ENCODE peak calls at places on chromosomes 16 and 17, in five cellular contexts. K, E, C, P and J are unnamed samples.

GRCh38 chr16:83615553-83615952 is 192.2 kb upstream of the HSBP1 start:
- DNase-seq in K (peak), E (no peak), C (no peak), P (no peak), J (no peak)

GRCh38 chr16:11016993-11017392 is 72.6 kb downstream of the CLEC16A start:
- DNase-seq in P (no peak), K (peak), C (peak), E (peak), J (no peak)

GRCh38 chr17:6244796-6245195 is 174.6 kb downstream of the WSCD1 start:
- DNase-seq in K (no peak), C (no peak), E (no peak), P (no peak), J (no peak)

GRCh38 chr17:8986295-8986694 is 20.8 kb upstream of the PIK3R5 start:
- DNase-seq in P (no peak), K (no peak), C (no peak), E (no peak), J (no peak)

GRCh38 chr16:990516-991291 is 9.1 kb downstream of the SOX8 start:
- DNase-seq in K (no peak), C (no peak), E (no peak), P (no peak), J (no peak)

GRCh38 chr16:85783441-85783840 is 15.9 kb downstream of the EMC8 start:
- DNase-seq in E (no peak), P (no peak), C (no peak), K (no peak), J (no peak)

GRCh38 chr17:37438141-37438540 is 31.5 kb downstream of the TADA2A start:
- DNase-seq in P (no peak), C (no peak), E (no peak), K (no peak), J (no peak)

GRCh38 chr16:51057102-51057793 is 93.8 kb downstream of the SALL1 start:
- DNase-seq in K (no peak), E (no peak), C (no peak), P (no peak), J (no peak)

GRCh38 chr16:74035816-74036215 is 260.8 kb upstream of the PSMD7 start:
- DNase-seq in E (peak), P (peak), C (no peak), K (no peak), J (no peak)

GRCh38 chr17:42579794-42580551 is 2.4 kb upstream of the PSMC3IP start:
- DNase-seq in P (no peak), E (no peak), C (no peak), K (no peak), J (no peak)

GRCh38 chr16:21033707-21034106 is 116.9 kb downstream of the DNAH3 start:
- DNase-seq in E (no peak), K (no peak), P (no peak), C (no peak), J (no peak)

GRCh38 chr17:6712058-6712853 is 913 bp downstream of the SLC13A5 start:
- DNase-seq in C (no peak), K (peak), P (peak), E (no peak), J (peak)

GRCh38 chr16:85878875-85879274 is 20.1 kb upstream of the IRF8 start:
- DNase-seq in C (no peak), K (peak), E (no peak), P (no peak), J (no peak)

GRCh38 chr17:4802228-4802627 is at the start of gene C17orf114:
- DNase-seq in C (no peak), E (no peak), K (no peak), P (no peak), J (no peak)

GRCh38 chr17:2704031-2704889 is 7.3 kb downstream of the CLUH start:
- DNase-seq in P (peak), K (no peak), C (no peak), E (no peak), J (no peak)

GRCh38 chr17:38725066-38725465 is 5.1 kb upstream of the CISD3 start:
- DNase-seq in P (no peak), K (no peak), E (no peak), C (no peak), J (no peak)

GRCh38 chr16:15765880-15766279 is 90.9 kb downstream of the MYH11 start:
- DNase-seq in E (peak), C (no peak), P (peak), K (no peak), J (peak)

GRCh38 chr16:3496386-3496785 is 1.1 kb upstream of the C16orf90 start:
- DNase-seq in C (no peak), K (no peak), P (no peak), E (no peak), J (no peak)

GRCh38 chr16:66397736-66398433 is 29.2 kb upstream of the BEAN1 start:
- DNase-seq in K (no peak), E (no peak), P (no peak), C (no peak), J (no peak)

GRCh38 chr16:88881090-88881580 is 14.7 kb upstream of the PABPN1L start:
- DNase-seq in E (no peak), K (no peak), C (no peak), P (peak), J (no peak)

GRCh38 chr17:68515238-68515637 is 3.0 kb downstream of the PRKAR1A start:
- DNase-seq in E (no peak), K (peak), P (no peak), C (no peak), J (no peak)

GRCh38 chr16:11085025-11085485 is 140.7 kb downstream of the CLEC16A start:
- DNase-seq in E (no peak), P (no peak), C (no peak), K (peak), J (peak)

GRCh38 chr16:56425439-56425832 is at the start of gene AMFR:
- DNase-seq in C (peak), P (peak), K (peak), E (peak), J (peak)

GRCh38 chr17:17064322-17064721 is 22.1 kb downstream of the MPRIP start:
- DNase-seq in C (no peak), E (no peak), P (no peak), K (no peak), J (no peak)

GRCh38 chr17:35665662-35666061 is 65.8 kb upstream of the RASL10B start:
- DNase-seq in P (no peak), K (no peak), C (no peak), E (no peak), J (no peak)

GRCh38 chr16:30527635-30528178 is 1.3 kb upstream of the ZNF768 start:
- DNase-seq in C (no peak), K (no peak), P (no peak), E (no peak), J (no peak)

GRCh38 chr17:44636562-44636961 is 19.7 kb upstream of the MEIOC start:
- DNase-seq in K (peak), E (peak), P (no peak), C (no peak), J (no peak)
- TF ChIP-seq CTCF in K (peak), E (peak), P (no peak), C (no peak), J (peak)

DNA sequence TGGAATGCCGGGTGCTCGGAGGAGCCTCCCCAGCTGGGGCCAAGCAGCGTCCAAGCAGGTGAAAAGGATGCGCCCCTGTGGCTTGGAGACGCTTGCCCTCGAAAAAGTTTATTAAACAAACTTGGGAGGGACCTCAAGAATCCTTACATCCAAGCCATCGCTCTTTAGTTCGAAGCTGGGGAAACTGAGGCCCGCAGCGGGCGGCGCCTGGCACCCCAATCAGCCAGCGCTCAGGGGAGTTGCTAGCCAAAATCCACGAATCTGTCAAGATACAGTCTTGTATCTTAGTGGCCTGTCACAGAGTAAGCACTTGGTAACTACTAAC is 553 bp upstream of the B9D1 start:
- DNase-seq in K (no peak), P (no peak), E (no peak), C (no peak), J (no peak)
- TF ChIP-seq CTCF in K (no peak), P (no peak), E (no peak), C (peak), J (no peak)

GRCh38 chr17:78727057-78727456 is 55.0 kb downstream of the CYTH1 start:
- DNase-seq in C (no peak), E (no peak), P (no peak), K (no peak), J (no peak)

GRCh38 chr17:78728495-78728894 is 53.6 kb downstream of the CYTH1 start:
- DNase-seq in C (no peak), K (no peak), E (no peak), P (no peak), J (no peak)

GRCh38 chr17:78726471-78727010 is 55.5 kb downstream of the CYTH1 start:
- DNase-seq in E (no peak), K (no peak), P (no peak), C (no peak), J (no peak)

GRCh38 chr17:78729636-78730035 is 52.4 kb downstream of the CYTH1 start:
- DNase-seq in E (no peak), C (no peak), P (no peak), K (no peak), J (no peak)

GRCh38 chr17:78727476-78728229 is 54.4 kb downstream of the CYTH1 start:
- DNase-seq in K (no peak), C (no peak), P (no peak), E (no peak), J (no peak)
- TF ChIP-seq CTCF in K (no peak), C (no peak), P (no peak), E (no peak), J (no peak)

GRCh38 chr17:47877368-47878034 is 18.5 kb upstream of the SP2 start:
- DNase-seq in K (no peak), C (no peak), P (no peak), E (no peak), J (peak)
- TF ChIP-seq CTCF in K (no peak), C (no peak), P (no peak), E (no peak), J (no peak)

DNA sequence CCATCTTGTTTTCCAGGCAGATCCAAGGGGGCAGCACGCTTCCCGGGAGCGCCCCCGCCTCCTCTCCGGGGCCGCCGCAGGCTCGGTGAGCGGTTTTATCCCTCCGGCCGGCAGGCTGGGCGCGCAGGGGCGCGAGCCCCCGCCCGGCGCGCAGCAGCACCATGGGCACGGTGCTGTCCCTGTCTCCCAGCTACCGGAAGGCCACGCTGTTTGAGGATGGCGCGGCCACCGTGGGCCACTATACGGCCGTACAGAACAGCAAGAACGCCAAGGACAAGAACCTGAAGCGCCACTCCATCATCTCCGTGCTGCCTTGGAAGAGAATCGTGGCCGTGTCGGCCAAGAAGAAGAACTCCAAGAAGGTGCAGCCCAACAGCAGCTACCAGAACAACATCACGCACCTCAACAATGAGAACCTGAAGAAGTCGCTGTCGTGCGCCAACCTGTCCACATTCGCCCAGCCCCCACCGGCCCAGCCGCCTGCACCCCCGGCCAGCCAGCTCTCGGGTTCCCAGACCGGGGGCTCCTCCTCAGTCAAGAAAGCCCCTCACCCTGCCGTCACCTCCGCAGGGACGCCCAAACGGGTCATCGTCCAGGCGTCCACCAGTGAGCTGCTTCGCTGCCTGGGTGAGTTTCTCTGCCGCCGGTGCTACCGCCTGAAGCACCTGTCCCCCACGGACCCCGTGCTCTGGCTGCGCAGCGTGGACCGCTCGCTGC is 825 bp downstream of the CDK5R1 start:
- DNase-seq in K (peak), P (no peak), E (no peak), C (no peak), J (peak)
- TF ChIP-seq CTCF in K (no peak), P (no peak), E (no peak), C (no peak), J (no peak)

GRCh38 chr17:50267074-50267841 is 7.0 kb upstream of the TMEM92 start:
- DNase-seq in C (no peak), P (no peak), E (no peak), K (no peak), J (no peak)
- TF ChIP-seq CTCF in C (no peak), P (no peak), E (no peak), K (no peak), J (no peak)